ENCODE peak calls at places on chromosome 19, in six cellular contexts. L is lower lobe of right lung, G is left colon, C is Right ventricle myocardium superior, O is aorta, S is heart right ventricle. B is an unnamed sample.

GRCh38 chr19:11347546-11347945 is 1.2 kb downstream of the CCDC159 start:
- ATAC-seq in C (no peak), O (no peak), G (no peak), S (no peak), L (no peak), B (no peak)

GRCh38 chr19:54420383-54421168 is 5.3 kb downstream of the TTYH1 start:
- ATAC-seq in S (peak; percentile 65), O (peak; percentile 38), G (peak; percentile 22), C (peak; percentile 59), L (no peak), B (no peak)

GRCh38 chr19:3053218-3053621 is 9.1 kb downstream of the TLE5 start:
- ATAC-seq in S (no peak), C (no peak), G (no peak), O (no peak), L (no peak), B (no peak)

GRCh38 chr19:14528419-14529253 is 758 bp upstream of the TECR start:
- ATAC-seq in L (no peak), O (no peak), C (no peak), S (no peak), G (no peak), B (no peak)

GRCh38 chr19:42595550-42596172 is 937 bp upstream of the CEACAM8 start:
- ATAC-seq in S (peak; percentile 15), C (no peak), L (peak; percentile 24), O (peak; percentile 26), G (no peak), B (no peak)

GRCh38 chr19:10339380-10339960 is at the start of gene ICAM3:
- ATAC-seq in C (no peak), O (no peak), L (peak; percentile 31), S (no peak), G (no peak), B (peak; percentile 15)

GRCh38 chr19:52522555-52522954 is 4.9 kb upstream of the ZNF808 start:
- ATAC-seq in S (no peak), G (no peak), L (no peak), O (no peak), C (no peak), B (no peak)

GRCh38 chr19:12913871-12914690 is 5.0 kb downstream of the SYCE2 start:
- ATAC-seq in C (peak; percentile 10), L (peak; percentile 47), S (no peak), O (no peak), G (no peak), B (peak; percentile 6)

GRCh38 chr19:6586726-6587092 is 4.2 kb downstream of the CD70 start:
- ATAC-seq in S (no peak), O (no peak), C (no peak), L (no peak), G (no peak), B (no peak)

GRCh38 chr19:56566904-56567273 is 379 bp upstream of the ZNF470 start:
- ATAC-seq in L (peak; percentile 71), G (peak; percentile 55), O (peak; percentile 83), S (peak; percentile 63), C (peak; percentile 80), B (peak; percentile 42)

GRCh38 chr19:32702010-32702409 is 10.4 kb downstream of the NUDT19 start:
- ATAC-seq in C (no peak), O (no peak), S (no peak), G (peak; percentile 60), L (peak; percentile 62), B (no peak)

GRCh38 chr19:40995355-40995754 is 4.3 kb downstream of the CYP2B6 start:
- ATAC-seq in G (no peak), L (no peak), S (no peak), O (no peak), C (no peak), B (peak; percentile 72)

GRCh38 chr19:10516671-10517286 is 468 bp downstream of the S1PR5 start:
- ATAC-seq in C (no peak), G (no peak), L (no peak), O (no peak), S (no peak), B (peak; percentile 35)

GRCh38 chr19:726993-727956 is 18.5 kb downstream of the PALM start:
- ATAC-seq in G (no peak), S (peak; percentile 15), C (peak; percentile 14), L (peak; percentile 21), O (peak; percentile 8), B (peak; percentile 5)

GRCh38 chr19:5504115-5504514 is 48.9 kb downstream of the ZNRF4 start:
- ATAC-seq in L (no peak), C (no peak), O (no peak), G (no peak), S (no peak), B (no peak)

GRCh38 chr19:54391589-54392061 is 23.6 kb upstream of the TTYH1 start:
- ATAC-seq in S (no peak), L (no peak), G (peak; percentile 55), O (no peak), C (no peak), B (peak; percentile 59)

GRCh38 chr19:53768401-53768800 is 55.7 kb downstream of the NLRP12 start:
- ATAC-seq in L (no peak), O (no peak), S (no peak), G (no peak), C (no peak), B (no peak)

GRCh38 chr19:52007436-52007804 is 591 bp downstream of the ZNF615 start:
- ATAC-seq in G (peak; percentile 38), S (peak; percentile 3), L (no peak), C (peak; percentile 44), O (peak; percentile 16), B (no peak)

GRCh38 chr19:52896431-52897148 is 845 bp downstream of the ZNF320 start:
- ATAC-seq in G (peak; percentile 89), L (peak; percentile 76), O (peak; percentile 30), C (peak; percentile 50), S (peak; percentile 42), B (peak; percentile 67)

GRCh38 chr19:32917612-32917996 is 48.0 kb upstream of the SLC7A9 start:
- ATAC-seq in G (no peak), C (no peak), O (no peak), L (no peak), S (no peak), B (no peak)

GRCh38 chr19:14603990-14604387 is 21.1 kb downstream of the CLEC17A start:
- ATAC-seq in G (no peak), L (no peak), S (no peak), C (no peak), O (no peak), B (peak; percentile 37)

GRCh38 chr19:29831686-29832085 is 19.9 kb downstream of the CCNE1 start:
- ATAC-seq in O (no peak), C (no peak), S (no peak), L (no peak), G (no peak), B (no peak)

GRCh38 chr19:51124729-51125128 is at the start of gene SIGLEC9:
- ATAC-seq in G (no peak), L (peak; percentile 61), O (no peak), C (peak; percentile 41), S (peak; percentile 42), B (no peak)

GRCh38 chr19:44875666-44876418 is 15.2 kb upstream of the TOMM40 start:
- ATAC-seq in C (peak; percentile 18), O (no peak), G (peak; percentile 87), S (peak; percentile 34), L (no peak), B (peak; percentile 92)

GRCh38 chr19:37905936-37906867 is at the start of gene WDR87:
- ATAC-seq in C (peak; percentile 21), O (peak; percentile 27), L (peak; percentile 67), G (peak; percentile 48), S (peak; percentile 5), B (peak; percentile 38)

GRCh38 chr19:46542428-46543230 is 47.0 kb upstream of the PNMA8B start:
- ATAC-seq in G (peak; percentile 60), C (peak; percentile 90), S (peak; percentile 87), O (peak; percentile 91), L (peak; percentile 89), B (peak; percentile 66)

GRCh38 chr19:3625996-3626472 is 556 bp downstream of the CACTIN start:
- ATAC-seq in S (peak; percentile 0), G (peak; percentile 12), L (no peak), O (no peak), C (no peak), B (peak; percentile 3)

GRCh38 chr19:5127710-5128109 is 158.8 kb downstream of the KDM4B start:
- ATAC-seq in G (no peak), S (no peak), C (peak; percentile 4), O (no peak), L (no peak), B (no peak)

GRCh38 chr19:2952953-2953481 is 8.2 kb upstream of the ZNF77 start:
- ATAC-seq in C (no peak), G (peak; percentile 54), O (no peak), L (peak; percentile 41), S (no peak), B (peak; percentile 76)

GRCh38 chr19:38537071-38537847 is 80.5 kb downstream of the MAP4K1 start:
- ATAC-seq in O (peak; percentile 29), C (no peak), G (no peak), S (no peak), L (no peak), B (no peak)

B was measured in esophagus mucosa.